ENCODE peak calls at places on chromosomes 6 and 20, in five cellular contexts. Y, R, J, A and G are unnamed samples.

GRCh38 chr6:166949533-166950442 is 6.6 kb downstream of the RNASET2 start:
- DNase-seq in R (no peak), A (no peak), J (no peak), Y (no peak), G (peak; percentile 54)

GRCh38 chr6:15623282-15624116 is 39.3 kb downstream of the DTNBP1 start:
- DNase-seq in R (no peak), A (no peak), Y (no peak), J (peak; percentile 61), G (no peak)

GRCh38 chr6:136525586-136526195 is 24.5 kb downstream of the MAP7 start:
- DNase-seq in R (no peak), Y (no peak), A (no peak), J (no peak), G (no peak)

GRCh38 chr6:44245912-44246662 is 814 bp upstream of the HSP90AB1 start:
- DNase-seq in J (peak; percentile 94), A (no peak), Y (peak; percentile 93), R (peak; percentile 93), G (peak; percentile 90)

GRCh38 chr6:28134015-28134414 is 7.7 kb upstream of the ZKSCAN8 start:
- DNase-seq in A (no peak), R (peak; percentile 18), J (no peak), Y (no peak), G (no peak)

GRCh38 chr6:16153451-16153850 is 24.6 kb downstream of the MYLIP start:
- DNase-seq in R (no peak), J (no peak), A (no peak), Y (no peak), G (no peak)

GRCh38 chr20:25006431-25007167 is 14.0 kb upstream of the APMAP start:
- DNase-seq in J (peak; percentile 58), Y (no peak), A (no peak), R (no peak), G (no peak)

GRCh38 chr6:14881399-14881798 is 364.5 kb upstream of the JARID2 start:
- DNase-seq in Y (no peak), J (no peak), R (no peak), A (no peak), G (no peak)

GRCh38 chr20:49928411-49929141 is 7.6 kb upstream of the RNF114 start:
- DNase-seq in J (peak; percentile 91), A (no peak), Y (peak; percentile 47), R (peak; percentile 83), G (peak; percentile 87)

GRCh38 chr6:160455484-160456213 is 107.5 kb downstream of the SLC22A3 start:
- DNase-seq in J (peak; percentile 87), A (peak; percentile 5), R (peak; percentile 64), Y (peak; percentile 49), G (peak; percentile 68)

GRCh38 chr6:24394777-24395437 is 7.8 kb upstream of the MRS2 start:
- DNase-seq in Y (no peak), A (no peak), J (no peak), R (no peak), G (no peak)

GRCh38 chr6:89360415-89360999 is 8.0 kb upstream of the UBE2J1 start:
- DNase-seq in A (no peak), J (no peak), R (no peak), Y (no peak), G (no peak)

GRCh38 chr6:136890986-136891385 is 31.1 kb upstream of the SLC35D3 start:
- DNase-seq in J (no peak), Y (no peak), R (no peak), A (no peak), G (no peak)

GRCh38 chr6:27865952-27866369 is 46.2 kb downstream of the OR2B2 start:
- DNase-seq in A (no peak), Y (no peak), J (no peak), R (no peak), G (no peak)

GRCh38 chr6:81241717-81242116 is 510.8 kb downstream of the TENT5A start:
- DNase-seq in J (no peak), A (no peak), Y (no peak), R (peak; percentile 23), G (no peak)

GRCh38 chr6:53503060-53503459 is 41.8 kb downstream of the GCLC start:
- DNase-seq in A (no peak), J (no peak), R (no peak), Y (no peak), G (no peak)

GRCh38 chr20:12575352-12576095 is 433.2 kb upstream of the SPTLC3 start:
- DNase-seq in J (peak; percentile 95), Y (no peak), A (no peak), R (no peak), G (peak; percentile 57)

GRCh38 chr20:45890997-45891983 is at the start of the genes CTSA and NEURL2:
- DNase-seq in Y (peak; percentile 79), A (peak; percentile 51), J (peak; percentile 98), R (peak; percentile 99), G (peak; percentile 97)
- TF ChIP-seq EP300 in Y (no peak), A (peak; percentile 62), J (peak; percentile 23), R (no peak), G (no peak)

DNA sequence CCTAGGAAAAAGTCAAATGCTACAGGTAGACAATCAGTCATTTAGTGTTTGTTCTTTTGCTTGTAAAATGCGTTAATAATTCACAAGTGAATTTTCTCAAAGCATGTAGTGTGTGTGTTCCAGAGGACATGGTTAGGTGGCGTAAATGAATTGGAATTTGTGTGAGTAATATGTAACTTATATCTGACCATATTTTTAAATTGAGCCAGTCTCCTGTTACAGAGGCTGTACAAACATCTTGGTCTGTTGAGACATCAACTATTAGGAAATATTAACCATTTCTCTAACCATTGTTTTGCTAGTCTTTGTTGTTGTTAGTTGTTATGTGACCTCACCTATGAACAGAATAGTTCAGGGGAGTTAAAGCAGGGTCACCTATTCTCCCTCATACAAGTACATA is 22.7 kb downstream of the MCM8 start:
- DNase-seq in A (no peak), J (no peak), R (no peak), Y (no peak), G (no peak)
- H3K4me1 ChIP-seq in A (no peaks in the 10 kb centered on the region), J (no peaks in the 10 kb centered on the region), R (no peaks in the 10 kb centered on the region), Y (peaks cover 7% of the 10 kb centered on the region), G (no peaks in the 10 kb centered on the region)

DNA sequence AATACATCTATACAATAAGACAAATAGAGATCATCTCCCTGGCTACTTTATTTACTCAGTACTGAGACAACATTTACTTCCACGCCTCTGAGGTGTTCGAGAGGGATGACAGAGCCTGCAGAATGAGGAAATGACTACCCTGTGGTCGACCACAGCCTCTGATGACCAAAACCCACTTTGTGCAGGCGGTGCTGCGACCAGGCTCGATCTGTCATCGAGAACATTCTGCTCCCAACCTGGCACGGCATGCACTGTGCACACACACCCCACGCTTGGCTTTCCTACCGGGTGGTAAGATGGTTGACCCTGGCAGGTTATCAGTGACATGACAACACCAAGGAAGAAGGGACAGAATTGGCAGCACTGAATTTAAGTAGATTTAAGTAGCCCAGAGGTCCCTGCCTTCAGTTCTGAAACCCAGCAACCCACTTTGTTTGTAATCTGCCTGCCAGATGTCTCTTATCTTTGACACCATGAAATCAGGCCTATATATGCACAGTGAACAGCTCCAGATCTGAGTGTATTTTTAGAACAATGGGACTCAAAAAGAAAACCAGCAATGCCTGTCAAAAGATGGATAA is 42.6 kb downstream of the TTI1 start:
- DNase-seq in R (peak; percentile 67), A (peak; percentile 84), Y (no peak), J (no peak), G (peak; percentile 71)
- TF ChIP-seq POLR2AphosphoS5 in R (peak; percentile 31), A (no peak), Y (no peak), J (no peak), G (peak; percentile 63)

GRCh38 chr20:44182863-44183262 is 4.1 kb downstream of the JPH2 start:
- DNase-seq in Y (no peak), R (no peak), A (no peak), J (no peak), G (no peak)
- TF ChIP-seq EP300 in Y (no peak), R (no peak), A (no peak), J (no peak), G (no peak)

GRCh38 chr6:148851683-148852556 is 105.1 kb downstream of the UST start:
- DNase-seq in R (no peak), J (no peak), Y (no peak), A (no peak), G (peak; percentile 44)

GRCh38 chr6:148852688-148853087 is 105.9 kb downstream of the UST start:
- DNase-seq in A (no peak), Y (no peak), R (no peak), J (no peak), G (no peak)

GRCh38 chr6:148850936-148851335 is 104.1 kb downstream of the UST start:
- DNase-seq in R (no peak), A (no peak), J (no peak), Y (no peak), G (no peak)

GRCh38 chr6:148846778-148847761 is 100.2 kb downstream of the UST start:
- DNase-seq in R (no peak), J (no peak), A (no peak), Y (no peak), G (no peak)

DNA sequence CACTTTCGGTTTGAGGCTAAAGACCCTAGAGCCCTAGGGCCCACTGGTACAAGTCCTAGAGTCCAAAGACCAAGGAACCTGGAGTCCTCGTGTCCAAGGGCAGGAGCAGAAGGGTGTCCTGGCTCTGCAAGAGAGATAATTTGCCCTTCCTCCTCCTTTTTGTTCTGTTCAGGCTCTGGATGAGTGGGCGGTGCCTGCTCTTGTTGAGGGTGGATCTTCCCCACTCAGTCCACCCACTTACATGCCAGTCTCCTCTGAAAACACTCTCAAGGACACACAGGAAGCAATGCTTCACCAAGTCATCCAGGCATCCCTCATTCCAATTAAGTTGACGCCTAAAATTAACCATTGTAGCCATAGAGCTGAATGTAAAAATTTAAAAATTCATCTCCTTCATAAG is 102.1 kb downstream of the UST start:
- DNase-seq in J (no peak), Y (no peak), R (no peak), A (no peak), G (no peak)
- H3K4me1 ChIP-seq in J (peaks cover 21% of the 10 kb centered on the region), Y (peaks cover 5% of the 10 kb centered on the region), R (peaks cover 2% of the 10 kb centered on the region), A (no peaks in the 10 kb centered on the region), G (peaks cover 16% of the 10 kb centered on the region)

DNA sequence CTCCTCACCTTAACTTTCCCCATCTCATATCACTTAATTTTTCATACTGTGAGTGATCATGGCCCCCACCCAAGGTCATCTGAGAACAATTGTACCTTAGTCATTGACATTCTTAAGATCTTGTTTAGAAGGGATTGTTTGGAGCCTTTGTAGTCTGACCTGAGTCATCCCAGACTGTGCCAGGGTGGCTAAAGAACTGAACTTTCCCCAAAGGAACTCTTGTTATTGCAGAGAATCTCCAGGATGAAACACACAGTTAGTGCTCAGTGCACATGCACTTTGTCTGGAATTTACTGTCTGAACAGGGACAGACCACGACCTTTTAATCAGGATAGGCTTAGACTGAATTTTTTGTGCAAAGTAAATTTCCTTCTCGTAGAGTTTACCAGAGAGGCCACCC is 112.6 kb upstream of the CCN2 start:
- DNase-seq in Y (no peak), J (no peak), A (no peak), R (no peak), G (no peak)
- TF ChIP-seq POLR2AphosphoS5 in Y (no peak), J (no peak), A (no peak), R (no peak), G (no peak)

GRCh38 chr20:10352934-10353866 is 80.8 kb downstream of the MKKS start:
- DNase-seq in R (no peak), J (no peak), A (no peak), Y (no peak), G (no peak)
- TF ChIP-seq EP300 in R (no peak), J (no peak), A (no peak), Y (no peak), G (no peak)